ENCODE peak calls at places on chromosomes 6 and 20, in seven cellular contexts. One of them, this sample, is unnamed.

GRCh38 chr6:4883298-4883697 is 107.1 kb downstream of the CDYL start:
- DNase-seq in Kasumi-1: no peak
- DNase-seq in activated naive CD4-positive, alpha-beta T cell: no peak
- DNase-seq in cardiac fibroblast: no peak
- DNase-seq in T47D: no peak
- DNase-seq in T-cell: no peak
- DNase-seq in activated CD8-positive, alpha-beta T cell treated with anti-CD3 and anti-CD28 coated beads, Interleukin-2, amount 10 ng/mL, durations not matched to agents 7 days and 5 days: no peak
- DNase-seq in this sample: no peak

GRCh38 chr6:37696220-37696840 is 1.4 kb downstream of the MDGA1 start:
- DNase-seq in Kasumi-1: no peak
- DNase-seq in activated naive CD4-positive, alpha-beta T cell: no peak
- DNase-seq in cardiac fibroblast: peak; percentile 49
- DNase-seq in T47D: peak; percentile 38
- DNase-seq in T-cell: no peak
- DNase-seq in activated CD8-positive, alpha-beta T cell treated with anti-CD3 and anti-CD28 coated beads, Interleukin-2, amount 10 ng/mL, durations not matched to agents 7 days and 5 days: peak; percentile 54
- DNase-seq in this sample: peak; percentile 83

GRCh38 chr6:75940558-75940957 is 131.9 kb downstream of the IMPG1 start:
- DNase-seq in Kasumi-1: no peak
- DNase-seq in activated naive CD4-positive, alpha-beta T cell: no peak
- DNase-seq in cardiac fibroblast: no peak
- DNase-seq in T47D: no peak
- DNase-seq in T-cell: no peak
- DNase-seq in activated CD8-positive, alpha-beta T cell treated with anti-CD3 and anti-CD28 coated beads, Interleukin-2, amount 10 ng/mL, durations not matched to agents 7 days and 5 days: no peak
- DNase-seq in this sample: no peak

GRCh38 chr6:17280138-17280537 is 1.0 kb upstream of the RBM24 start:
- DNase-seq in Kasumi-1: no peak
- DNase-seq in activated naive CD4-positive, alpha-beta T cell: no peak
- DNase-seq in cardiac fibroblast: no peak
- DNase-seq in T47D: no peak
- DNase-seq in T-cell: no peak
- DNase-seq in activated CD8-positive, alpha-beta T cell treated with anti-CD3 and anti-CD28 coated beads, Interleukin-2, amount 10 ng/mL, durations not matched to agents 7 days and 5 days: no peak
- DNase-seq in this sample: no peak

GRCh38 chr6:63573899-63574553 is 1.7 kb downstream of the LOC128125822 start:
- DNase-seq in Kasumi-1: peak; percentile 86
- DNase-seq in activated naive CD4-positive, alpha-beta T cell: no peak
- DNase-seq in cardiac fibroblast: peak; percentile 71
- DNase-seq in T47D: no peak
- DNase-seq in T-cell: peak; percentile 9
- DNase-seq in activated CD8-positive, alpha-beta T cell treated with anti-CD3 and anti-CD28 coated beads, Interleukin-2, amount 10 ng/mL, durations not matched to agents 7 days and 5 days: peak; percentile 61
- DNase-seq in this sample: no peak

GRCh38 chr20:12916699-12917098 is 92.1 kb upstream of the SPTLC3 start:
- DNase-seq in Kasumi-1: no peak
- DNase-seq in activated naive CD4-positive, alpha-beta T cell: no peak
- DNase-seq in cardiac fibroblast: no peak
- DNase-seq in T47D: no peak
- DNase-seq in T-cell: no peak
- DNase-seq in activated CD8-positive, alpha-beta T cell treated with anti-CD3 and anti-CD28 coated beads, Interleukin-2, amount 10 ng/mL, durations not matched to agents 7 days and 5 days: no peak
- DNase-seq in this sample: no peak

GRCh38 chr6:14784596-14785360 is 461.1 kb upstream of the JARID2 start:
- DNase-seq in Kasumi-1: no peak
- DNase-seq in activated naive CD4-positive, alpha-beta T cell: no peak
- DNase-seq in cardiac fibroblast: no peak
- DNase-seq in T47D: no peak
- DNase-seq in T-cell: no peak
- DNase-seq in activated CD8-positive, alpha-beta T cell treated with anti-CD3 and anti-CD28 coated beads, Interleukin-2, amount 10 ng/mL, durations not matched to agents 7 days and 5 days: no peak
- DNase-seq in this sample: no peak

GRCh38 chr20:38243617-38244016 is 16.9 kb downstream of the KIAA1755 start:
- DNase-seq in Kasumi-1: no peak
- DNase-seq in activated naive CD4-positive, alpha-beta T cell: no peak
- DNase-seq in cardiac fibroblast: no peak
- DNase-seq in T47D: no peak
- DNase-seq in T-cell: no peak
- DNase-seq in activated CD8-positive, alpha-beta T cell treated with anti-CD3 and anti-CD28 coated beads, Interleukin-2, amount 10 ng/mL, durations not matched to agents 7 days and 5 days: no peak
- DNase-seq in this sample: no peak

GRCh38 chr20:17969884-17970409 is 1.1 kb downstream of the MGME1 start:
- DNase-seq in Kasumi-1: peak; percentile 96
- DNase-seq in activated naive CD4-positive, alpha-beta T cell: no peak
- DNase-seq in cardiac fibroblast: peak; percentile 54
- DNase-seq in T47D: no peak
- DNase-seq in T-cell: no peak
- DNase-seq in activated CD8-positive, alpha-beta T cell treated with anti-CD3 and anti-CD28 coated beads, Interleukin-2, amount 10 ng/mL, durations not matched to agents 7 days and 5 days: peak; percentile 66
- DNase-seq in this sample: no peak